ENCODE peak calls at places on chromosomes 7 and 10, in seven cellular contexts. F is sigmoid colon, T is NCI-H748 treated with DMSO at 0.1 percent for 48 hours, Y is nucleus accumbens, K is HT-29, P is AG09309, I is cardiac muscle cell. Z is an unnamed sample.

GRCh38 chr10:98272245-98272644 is 4.3 kb upstream of the LOXL4 start:
- DNase-seq in I (no peak), P (no peak), F (no peak), Y (no peak), T (no peak), K (no peak), Z (no peak)

GRCh38 chr10:70652761-70653657 is 19.3 kb upstream of the ADAMTS14 start:
- DNase-seq in T (no peak), P (peak; percentile 95), F (peak; percentile 84), K (no peak), Y (no peak), I (peak; percentile 87), Z (peak; percentile 96)

GRCh38 chr7:76281006-76281705 is 21.3 kb upstream of the HSPB1 start:
- DNase-seq in P (no peak), T (no peak), F (no peak), Y (no peak), K (no peak), I (no peak), Z (no peak)

GRCh38 chr7:68955656-68956055 is 642.6 kb upstream of the AUTS2 start:
- DNase-seq in Y (no peak), P (peak; percentile 46), I (no peak), F (no peak), K (no peak), T (no peak), Z (no peak)

GRCh38 chr7:452230-452751 is 67.4 kb downstream of the PDGFA start:
- DNase-seq in Y (no peak), K (no peak), I (peak; percentile 90), F (no peak), T (no peak), P (no peak), Z (peak; percentile 59)

GRCh38 chr7:42493436-42494198 is 256.6 kb upstream of the GLI3 start:
- DNase-seq in F (peak; percentile 94), Y (no peak), P (peak; percentile 46), I (peak; percentile 94), T (no peak), K (no peak), Z (peak; percentile 97)

GRCh38 chr7:121546632-121547340 is 150.7 kb upstream of the FAM3C start:
- DNase-seq in I (peak; percentile 45), T (no peak), F (no peak), K (no peak), Y (no peak), P (no peak), Z (no peak)

GRCh38 chr7:90607196-90607595 is 11.1 kb downstream of the CDK14 start:
- DNase-seq in F (no peak), T (no peak), I (no peak), Y (no peak), K (no peak), P (no peak), Z (peak; percentile 64)

GRCh38 chr10:58385784-58386112 is 538 bp downstream of the TFAM start:
- DNase-seq in P (no peak), T (no peak), K (peak; percentile 71), F (no peak), Y (no peak), I (peak; percentile 34), Z (peak; percentile 35)

GRCh38 chr7:51190950-51191349 is 125.7 kb downstream of the COBL start:
- DNase-seq in F (no peak), K (no peak), Y (no peak), P (no peak), I (no peak), T (no peak), Z (no peak)

GRCh38 chr7:131482800-131483199 is 73.6 kb downstream of the PODXL start:
- DNase-seq in Y (no peak), K (no peak), P (no peak), F (no peak), T (no peak), I (no peak), Z (no peak)

GRCh38 chr7:100435401-100436304 is 644 bp downstream of the PPP1R35 start:
- DNase-seq in T (no peak), I (peak; percentile 39), K (peak; percentile 66), P (no peak), Y (no peak), F (peak; percentile 75), Z (peak; percentile 38)

GRCh38 chr7:100890640-100891521 is 1.4 kb upstream of the UFSP1 start:
- DNase-seq in T (no peak), Y (no peak), K (no peak), I (peak; percentile 30), P (no peak), F (peak; percentile 66), Z (peak; percentile 18)

GRCh38 chr7:96388620-96389383 is 66.9 kb upstream of the SLC25A13 start:
- DNase-seq in K (no peak), I (peak; percentile 73), P (peak; percentile 28), F (no peak), T (no peak), Y (no peak), Z (peak; percentile 83)

GRCh38 chr7:2540641-2541051 is 14.7 kb downstream of the BRAT1 start:
- DNase-seq in F (peak; percentile 57), Y (no peak), T (no peak), P (no peak), K (no peak), I (no peak), Z (no peak)

GRCh38 chr7:72406820-72407403 is 5.2 kb downstream of the CALN1 start:
- DNase-seq in F (no peak), Y (no peak), T (no peak), I (no peak), K (no peak), P (no peak), Z (no peak)

GRCh38 chr10:109343293-109343692 is 580.0 kb downstream of the XPNPEP1 start:
- DNase-seq in P (no peak), T (no peak), K (no peak), F (no peak), I (no peak), Y (no peak), Z (peak; percentile 25)

GRCh38 chr10:33487014-33487776 is 152.7 kb upstream of the NRP1 start:
- DNase-seq in F (no peak), K (no peak), T (no peak), Y (no peak), P (no peak), I (peak; percentile 31), Z (peak; percentile 14)

GRCh38 chr10:52019078-52019644 is 294.9 kb upstream of the DKK1 start:
- DNase-seq in F (no peak), P (no peak), K (no peak), T (no peak), Y (no peak), I (no peak), Z (no peak)

GRCh38 chr7:1240917-1241509 is 8.3 kb downstream of the UNCX start:
- DNase-seq in K (no peak), I (no peak), T (no peak), Y (no peak), F (no peak), P (no peak), Z (no peak)

GRCh38 chr10:133159950-133160812 is at the start of gene KNDC1:
- DNase-seq in P (no peak), F (peak; percentile 50), I (peak; percentile 44), T (no peak), Y (no peak), K (peak; percentile 25), Z (peak; percentile 44)

Z was measured in iris pigment epithelial cell.